ENCODE peak calls at places on chromosomes 6 and 20, in six cellular contexts. E is A549, F is HepG2, Z is K562, D is endothelial cell of umbilical vein, X is WTC11. P is an unnamed sample.

GRCh38 chr20:38104283-38104682 is 60.8 kb downstream of the TGM2 start:
- DNase-seq in E (no peak), F (no peak), Z (no peak), D (no peak), X (no peak), P (no peak)

GRCh38 chr6:100130630-100131029 is 136.6 kb upstream of the MCHR2 start:
- DNase-seq in E (no peak), F (no peak), Z (no peak), D (no peak), X (no peak), P (no peak)

GRCh38 chr6:90890681-90891337 is 303.9 kb upstream of the MAP3K7 start:
- DNase-seq in E (no peak), F (no peak), Z (no peak), D (no peak), X (no peak), P (no peak)

GRCh38 chr20:63441777-63442493 is 30.5 kb downstream of the KCNQ2 start:
- DNase-seq in E (peak; percentile 55), F (peak; percentile 58), Z (peak; percentile 41), D (peak; percentile 41), X (peak; percentile 77), P (no peak)

GRCh38 chr6:39379026-39379425 is 56.5 kb upstream of the KCNK16 start:
- DNase-seq in E (no peak), F (no peak), Z (no peak), D (no peak), X (no peak), P (no peak)

GRCh38 chr6:45591306-45591705 is 213.6 kb upstream of the SUPT3H start:
- DNase-seq in E (no peak), F (no peak), Z (no peak), D (no peak), X (no peak), P (peak; percentile 17)

GRCh38 chr20:2751868-2752630 is 48.4 kb downstream of the CPXM1 start:
- DNase-seq in E (peak; percentile 42), F (no peak), Z (peak; percentile 84), D (no peak), X (no peak), P (peak; percentile 60)

GRCh38 chr6:29631209-29631810 is 1.7 kb downstream of the GABBR1 start:
- DNase-seq in E (no peak), F (no peak), Z (peak; percentile 56), D (no peak), X (peak; percentile 36), P (peak; percentile 68)

GRCh38 chr6:17574871-17575560 is 25.1 kb upstream of the FAM8A1 start:
- DNase-seq in E (no peak), F (no peak), Z (no peak), D (no peak), X (no peak), P (no peak)

GRCh38 chr6:20393297-20393696 is 8.4 kb upstream of the E2F3 start:
- DNase-seq in E (no peak), F (no peak), Z (no peak), D (no peak), X (no peak), P (no peak)

GRCh38 chr20:8756410-8756809 is 312.5 kb upstream of the PLCB4 start:
- DNase-seq in E (peak; percentile 87), F (peak; percentile 60), Z (no peak), D (peak; percentile 62), X (no peak), P (no peak)

GRCh38 chr6:93468291-93468690 is 48.9 kb upstream of the EPHA7 start:
- DNase-seq in E (no peak), F (no peak), Z (no peak), D (no peak), X (peak; percentile 12), P (no peak)

GRCh38 chr6:146997062-146997461 is 207.2 kb upstream of the STXBP5 start:
- DNase-seq in E (peak; percentile 33), F (no peak), Z (no peak), D (no peak), X (no peak), P (no peak)

GRCh38 chr6:32149932-32150920 is 1.5 kb downstream of the PRRT1 start:
- DNase-seq in E (no peak), F (no peak), Z (no peak), D (no peak), X (peak; percentile 68), P (peak; percentile 78)

GRCh38 chr20:63908008-63908682 is 13.2 kb downstream of the DNAJC5 start:
- DNase-seq in E (no peak), F (peak; percentile 44), Z (no peak), D (no peak), X (no peak), P (no peak)

GRCh38 chr6:127475823-127476176 is 16.6 kb upstream of the KIAA0408 start:
- DNase-seq in E (no peak), F (no peak), Z (no peak), D (no peak), X (no peak), P (no peak)

GRCh38 chr6:157143171-157143884 is 180.0 kb downstream of the TMEM242 start:
- DNase-seq in E (no peak), F (no peak), Z (no peak), D (peak; percentile 91), X (no peak), P (no peak)

GRCh38 chr6:36924131-36924530 is 30.4 kb upstream of the PI16 start:
- DNase-seq in E (no peak), F (no peak), Z (no peak), D (no peak), X (no peak), P (no peak)

GRCh38 chr6:63589955-63590411 is 17.7 kb downstream of the LOC128125822 start:
- DNase-seq in E (no peak), F (peak; percentile 95), Z (no peak), D (no peak), X (no peak), P (no peak)

GRCh38 chr20:44896583-44896982 is 11.1 kb downstream of the YWHAB start:
- DNase-seq in E (no peak), F (peak; percentile 35), Z (no peak), D (no peak), X (no peak), P (no peak)

GRCh38 chr20:34536798-34537394 is 20.7 kb downstream of the DYNLRB1 start:
- DNase-seq in E (peak; percentile 76), F (peak; percentile 41), Z (peak; percentile 44), D (peak; percentile 32), X (peak; percentile 70), P (peak; percentile 77)

GRCh38 chr6:78629154-78629721 is 238.1 kb upstream of the IRAK1BP1 start:
- DNase-seq in E (no peak), F (no peak), Z (no peak), D (peak; percentile 26), X (peak; percentile 56), P (peak; percentile 49)

GRCh38 chr20:58473818-58474425 is 41.3 kb downstream of the APCDD1L start:
- DNase-seq in E (no peak), F (no peak), Z (no peak), D (no peak), X (no peak), P (peak; percentile 26)

DNA sequence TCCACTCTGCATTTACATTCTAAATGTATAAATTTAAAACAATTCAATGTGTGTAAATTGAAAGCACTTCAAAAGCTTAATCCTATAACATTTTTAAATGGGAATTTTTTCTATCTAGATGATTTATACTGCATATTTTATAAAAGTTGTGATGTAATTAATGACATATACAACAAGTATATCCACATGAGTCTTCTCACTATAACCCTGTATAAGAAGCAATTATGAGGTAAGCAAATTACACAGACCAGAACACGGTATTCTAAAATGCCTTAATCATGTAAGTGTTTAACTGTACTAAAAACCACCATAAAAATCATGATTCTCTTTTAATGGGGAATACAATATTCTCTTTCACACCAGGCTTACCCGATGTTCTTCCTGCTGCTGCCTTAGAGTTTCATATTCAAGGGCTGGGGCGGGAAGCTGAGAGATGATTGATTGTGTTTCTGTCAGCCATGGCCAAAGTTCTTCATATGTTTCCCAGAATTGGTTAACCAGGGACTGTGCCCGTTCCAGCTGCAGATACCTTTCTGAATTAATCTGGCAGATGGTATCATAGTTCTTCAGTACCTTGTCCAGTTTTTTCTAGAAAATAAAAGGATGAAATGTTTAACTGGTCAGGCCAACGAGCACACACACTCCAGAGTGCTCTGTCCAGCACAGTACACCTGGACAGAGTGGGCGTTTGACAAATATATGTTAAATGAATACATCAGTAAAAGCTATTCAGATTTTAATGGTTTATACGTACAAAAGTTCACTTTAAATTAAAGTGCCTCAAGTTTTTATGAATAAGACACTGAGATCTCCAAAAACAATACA is 127.4 kb downstream of the DST start:
- DNase-seq in E (no peak), F (peak; percentile 37), Z (no peak), D (no peak), X (no peak), P (no peak)
- TF ChIP-seq JUN in E (no peak), F (no peak), Z (no peak), D (no peak), X (no peak), P (no peak)

GRCh38 chr20:46599227-46599987 is 49.0 kb upstream of the OCSTAMP start:
- DNase-seq in E (no peak), F (peak; percentile 64), Z (no peak), D (no peak), X (no peak), P (no peak)

GRCh38 chr20:46592580-46593362 is 42.3 kb upstream of the OCSTAMP start:
- DNase-seq in E (peak; percentile 10), F (peak; percentile 36), Z (no peak), D (no peak), X (peak; percentile 32), P (no peak)

GRCh38 chr20:46600286-46600752 is 49.9 kb upstream of the OCSTAMP start:
- DNase-seq in E (no peak), F (no peak), Z (no peak), D (no peak), X (no peak), P (no peak)

GRCh38 chr20:46590453-46590852 is 40.0 kb upstream of the OCSTAMP start:
- DNase-seq in E (no peak), F (no peak), Z (no peak), D (peak; percentile 49), X (no peak), P (no peak)

GRCh38 chr20:46594725-46595124 is 44.3 kb upstream of the OCSTAMP start:
- DNase-seq in E (no peak), F (no peak), Z (no peak), D (no peak), X (no peak), P (no peak)
- TF ChIP-seq JUN in E (no peak), F (no peak), Z (no peak), D (no peak), X (no peak), P (no peak)

GRCh38 chr20:32510601-32511357 is 74.4 kb downstream of the NOL4L start:
- DNase-seq in E (no peak), F (peak; percentile 44), Z (peak; percentile 73), D (no peak), X (no peak), P (no peak)

GRCh38 chr20:32510120-32510600 is 75.0 kb downstream of the NOL4L start:
- DNase-seq in E (no peak), F (no peak), Z (no peak), D (no peak), X (no peak), P (no peak)

GRCh38 chr20:32507998-32508774 is 76.9 kb downstream of the NOL4L start:
- DNase-seq in E (no peak), F (no peak), Z (no peak), D (no peak), X (no peak), P (no peak)

GRCh38 chr20:32508775-32509119 is 76.4 kb downstream of the NOL4L start:
- DNase-seq in E (no peak), F (no peak), Z (no peak), D (no peak), X (no peak), P (no peak)

GRCh38 chr20:32509639-32510066 is 75.5 kb downstream of the NOL4L start:
- DNase-seq in E (peak; percentile 23), F (peak; percentile 91), Z (no peak), D (peak; percentile 71), X (no peak), P (no peak)
- TF ChIP-seq JUN in E (no peak), F (no peak), Z (no peak), D (no peak), X (no peak), P (no peak)

GRCh38 chr6:104597541-104598050 is 262.1 kb downstream of the HACE1 start:
- DNase-seq in E (no peak), F (no peak), Z (no peak), D (no peak), X (no peak), P (no peak)
- TF ChIP-seq JUN in E (no peak), F (no peak), Z (no peak), D (no peak), X (no peak), P (no peak)

P was measured in H1.